ENCODE peak calls at places on chromosomes 7 and 10, in four cellular contexts. V is D721Med, M is stomach, S is HS-27A. K is an unnamed sample.

GRCh38 chr7:40329601-40330153 is 194.9 kb downstream of the SUGCT start:
- DNase-seq in S (no peak), V (no peak), M (no peak), K (no peak)

GRCh38 chr7:45580053-45580872 is 6.1 kb downstream of the ADCY1 start:
- DNase-seq in V (no peak), S (no peak), M (peak), K (no peak)

GRCh38 chr7:33334349-33334748 is 205.0 kb downstream of the BBS9 start:
- DNase-seq in S (no peak), M (no peak), V (no peak), K (no peak)

GRCh38 chr10:61733358-61733940 is 70.7 kb downstream of the CABCOCO1 start:
- DNase-seq in V (no peak), S (no peak), M (no peak), K (no peak)

GRCh38 chr7:157006829-157007469 is 3.5 kb downstream of the MNX1 start:
- DNase-seq in M (no peak), S (no peak), V (no peak), K (no peak)

GRCh38 chr10:11177926-11178453 is 160.3 kb downstream of the CELF2 start:
- DNase-seq in S (no peak), V (no peak), M (no peak), K (no peak)

GRCh38 chr10:16519908-16520861 is 1.5 kb downstream of the C1QL3 start:
- DNase-seq in V (no peak), M (no peak), S (no peak), K (peak)

GRCh38 chr10:113538131-113538530 is 14.7 kb upstream of the HABP2 start:
- DNase-seq in S (no peak), M (no peak), V (no peak), K (no peak)

GRCh38 chr7:5420841-5421625 is 2.6 kb downstream of the TNRC18 start:
- DNase-seq in M (peak), S (no peak), V (peak), K (peak)

GRCh38 chr7:23474098-23474828 is 4.0 kb upstream of the IGF2BP3 start:
- DNase-seq in V (peak), S (peak), M (peak), K (peak)

GRCh38 chr7:1855396-1856160 is 185.5 kb downstream of the ELFN1 start:
- DNase-seq in S (no peak), V (no peak), M (no peak), K (peak)

GRCh38 chr10:78416031-78416800 is 382.6 kb downstream of the RPS24 start:
- DNase-seq in V (no peak), S (no peak), M (peak), K (no peak)

GRCh38 chr7:6650086-6650485 is 13.0 kb downstream of the ZNF316 start:
- DNase-seq in V (peak), S (no peak), M (no peak), K (no peak)

GRCh38 chr10:8967004-8967530 is 912.6 kb downstream of the GATA3 start:
- DNase-seq in V (no peak), M (no peak), S (no peak), K (no peak)

GRCh38 chr7:142542097-142542496 is 207.2 kb upstream of the PRSS1 start:
- DNase-seq in V (no peak), M (no peak), S (no peak), K (no peak)

GRCh38 chr10:14163374-14164125 is 167.2 kb downstream of the FRMD4A start:
- DNase-seq in M (no peak), S (no peak), V (no peak), K (no peak)

GRCh38 chr7:41940760-41941343 is 238.0 kb upstream of the INHBA start:
- DNase-seq in M (peak), S (no peak), V (peak), K (peak)

GRCh38 chr7:151993977-151994676 is 31.3 kb upstream of the GALNT11 start:
- DNase-seq in M (no peak), S (no peak), V (no peak), K (no peak)

GRCh38 chr7:41238851-41239331 is 464.0 kb downstream of the INHBA start:
- DNase-seq in S (no peak), V (no peak), M (no peak), K (no peak)

GRCh38 chr7:88927-89921 is 103.1 kb upstream of the FAM20C start:
- DNase-seq in S (no peak), V (no peak), M (peak), K (peak)

GRCh38 chr10:17659328-17659727 is 15.4 kb downstream of the STAM start:
- DNase-seq in M (no peak), V (no peak), S (no peak), K (no peak)

GRCh38 chr10:47413531-47414226 is 29.6 kb upstream of the ZNF488 start:
- DNase-seq in S (no peak), V (no peak), M (no peak), K (no peak)

GRCh38 chr7:148906707-148907498 is 22.8 kb upstream of the EZH2 start:
- DNase-seq in S (no peak), V (no peak), M (no peak), K (no peak)

GRCh38 chr10:113060221-113061053 is 110.4 kb downstream of the TCF7L2 start:
- DNase-seq in V (no peak), M (no peak), S (no peak), K (no peak)

GRCh38 chr10:132196178-132197113 is 9.7 kb downstream of the DPYSL4 start:
- DNase-seq in M (no peak), S (no peak), V (no peak), K (no peak)

K was measured in left colon.